ENCODE peak calls at places on chromosomes 11 and 22, in nine cellular contexts. K, M, N, U, P, H, O, L and J are unnamed samples.

GRCh38 chr22:31173386-31174145 is 13.6 kb downstream of the RNF185 start:
- DNase-seq in K (peak; percentile 59), M (no peak), N (no peak), U (no peak), P (peak; percentile 90), H (peak; percentile 23), O (no peak), L (peak; percentile 60), J (no peak)

GRCh38 chr11:130979386-130979972 is 63.2 kb upstream of the SNX19 start:
- DNase-seq in K (peak; percentile 27), M (no peak), N (no peak), U (no peak), P (peak; percentile 12), H (peak; percentile 18), O (no peak), L (peak; percentile 17), J (no peak)

GRCh38 chr11:72670041-72670440 is 4.2 kb downstream of the PDE2A start:
- DNase-seq in K (no peak), M (no peak), N (no peak), U (no peak), P (no peak), H (no peak), O (no peak), L (no peak), J (no peak)

GRCh38 chr11:73249858-73250773 is 22.0 kb upstream of the P2RY6 start:
- DNase-seq in K (no peak), M (peak; percentile 24), N (no peak), U (peak; percentile 29), P (no peak), H (no peak), O (no peak), L (no peak), J (peak; percentile 37)

GRCh38 chr11:1828542-1828941 is 6.2 kb upstream of the SYT8 start:
- DNase-seq in K (no peak), M (peak; percentile 18), N (no peak), U (no peak), P (no peak), H (no peak), O (no peak), L (no peak), J (no peak)

GRCh38 chr22:50672471-50673230 is at the start of gene SHANK3:
- DNase-seq in K (no peak), M (no peak), N (no peak), U (no peak), P (no peak), H (no peak), O (no peak), L (no peak), J (no peak)

GRCh38 chr22:27748355-27749168 is 53.0 kb downstream of the MN1 start:
- DNase-seq in K (no peak), M (no peak), N (no peak), U (no peak), P (no peak), H (no peak), O (no peak), L (peak; percentile 16), J (no peak)

GRCh38 chr11:68014157-68014965 is 4.2 kb downstream of the ALDH3B1 start:
- DNase-seq in K (peak; percentile 93), M (no peak), N (no peak), U (peak; percentile 76), P (peak; percentile 53), H (peak; percentile 98), O (no peak), L (peak; percentile 45), J (no peak)

GRCh38 chr11:130037058-130037457 is 32.6 kb upstream of the APLP2 start:
- DNase-seq in K (peak; percentile 20), M (no peak), N (no peak), U (no peak), P (peak; percentile 81), H (peak; percentile 48), O (no peak), L (no peak), J (no peak)